ENCODE peak calls at places on chromosome 16, in eight cellular contexts. Y, U, V, H, B, T, K and I are unnamed samples.

GRCh38 chr16:17343028-17343427 is 127.7 kb downstream of the XYLT1 start:
- DNase-seq in Y (no peak), U (no peak), V (no peak), H (no peak), B (no peak), T (no peak), K (no peak), I (peak; percentile 77)

GRCh38 chr16:85029413-85029794 is 1.8 kb downstream of the KIAA0513 start:
- DNase-seq in Y (no peak), U (peak; percentile 65), V (no peak), H (peak; percentile 65), B (no peak), T (no peak), K (peak; percentile 71), I (no peak)

GRCh38 chr16:52561910-52562741 is 15.2 kb upstream of the TOX3 start:
- DNase-seq in Y (no peak), U (no peak), V (no peak), H (no peak), B (no peak), T (no peak), K (no peak), I (no peak)

GRCh38 chr16:84735846-84736586 is 36.2 kb downstream of the USP10 start:
- DNase-seq in Y (no peak), U (no peak), V (no peak), H (no peak), B (no peak), T (peak; percentile 62), K (peak; percentile 68), I (no peak)

GRCh38 chr16:63005356-63005755 is 969.1 kb upstream of the CDH8 start:
- DNase-seq in Y (no peak), U (no peak), V (no peak), H (no peak), B (no peak), T (no peak), K (no peak), I (no peak)

GRCh38 chr16:77112701-77113100 is 78.3 kb upstream of the MON1B start:
- DNase-seq in Y (no peak), U (no peak), V (no peak), H (no peak), B (no peak), T (no peak), K (no peak), I (no peak)

GRCh38 chr16:30184430-30185140 is 1.2 kb downstream of the CORO1A start:
- DNase-seq in Y (peak; percentile 64), U (no peak), V (no peak), H (no peak), B (peak; percentile 61), T (peak; percentile 64), K (peak; percentile 79), I (no peak)

GRCh38 chr16:89537549-89537925 is 22.9 kb upstream of the RPL13 start:
- DNase-seq in Y (no peak), U (no peak), V (no peak), H (no peak), B (no peak), T (no peak), K (no peak), I (no peak)

GRCh38 chr16:85798901-85799496 is 345 bp downstream of the EMC8 start:
- DNase-seq in Y (peak; percentile 34), U (peak; percentile 53), V (no peak), H (peak; percentile 28), B (peak; percentile 66), T (peak; percentile 54), K (peak; percentile 61), I (no peak)

GRCh38 chr16:88076211-88076931 is 125.1 kb downstream of the BANP start:
- DNase-seq in Y (no peak), U (no peak), V (no peak), H (no peak), B (no peak), T (peak; percentile 40), K (no peak), I (no peak)

GRCh38 chr16:86221085-86221484 is 289.2 kb upstream of the FOXF1 start:
- DNase-seq in Y (no peak), U (no peak), V (no peak), H (peak; percentile 98), B (peak; percentile 27), T (no peak), K (no peak), I (no peak)

GRCh38 chr16:75043175-75043937 is 44.5 kb downstream of the ZNRF1 start:
- DNase-seq in Y (no peak), U (no peak), V (no peak), H (no peak), B (no peak), T (no peak), K (no peak), I (peak; percentile 7)

GRCh38 chr16:75326333-75326732 is 74.9 kb upstream of the BCAR1 start:
- DNase-seq in Y (peak; percentile 39), U (no peak), V (no peak), H (no peak), B (no peak), T (no peak), K (no peak), I (no peak)